ENCODE peak calls at places on chromosomes 4 and X, in ten cellular contexts. B, F, V, A, M, Y, D, G, X and T are unnamed samples.

GRCh38 chr4:88318751-88319350 is 34.5 kb upstream of the PPM1K start:
- DNase-seq in B (no peak), F (peak), V (no peak), A (no peak), M (no peak), Y (no peak), D (no peak), G (no peak), X (no peak), T (no peak)

GRCh38 chrX:10634681-10635161 is 14.3 kb upstream of the MID1 start:
- DNase-seq in B (no peak), F (peak), V (no peak), A (no peak), M (no peak), Y (peak), D (no peak), G (no peak), X (no peak), T (no peak)

GRCh38 chrX:132022115-132022862 is 813 bp upstream of the STK26 start:
- DNase-seq in B (no peak), F (no peak), V (no peak), A (no peak), M (no peak), Y (no peak), D (no peak), G (no peak), X (peak), T (no peak)

GRCh38 chrX:131827935-131828334 is 195.2 kb upstream of the STK26 start:
- DNase-seq in B (no peak), F (no peak), V (no peak), A (no peak), M (no peak), Y (no peak), D (no peak), G (no peak), X (peak), T (no peak)

GRCh38 chr4:168677063-168677462 is 180.2 kb downstream of the PALLD start:
- DNase-seq in B (no peak), F (no peak), V (no peak), A (no peak), M (no peak), Y (no peak), D (no peak), G (no peak), X (no peak), T (no peak)

GRCh38 chr4:56723201-56723605 is 42.1 kb upstream of the HOPX start:
- DNase-seq in B (no peak), F (no peak), V (peak), A (no peak), M (no peak), Y (no peak), D (no peak), G (no peak), X (no peak), T (no peak)

GRCh38 chr4:81631958-81632439 is 160.3 kb upstream of the RASGEF1B start:
- DNase-seq in B (peak), F (peak), V (no peak), A (no peak), M (peak), Y (peak), D (no peak), G (no peak), X (no peak), T (no peak)

GRCh38 chr4:73593631-73594241 is 26.5 kb downstream of the RASSF6 start:
- DNase-seq in B (no peak), F (peak), V (no peak), A (no peak), M (no peak), Y (no peak), D (no peak), G (no peak), X (no peak), T (no peak)

GRCh38 chr4:89137695-89138094 is 26.4 kb downstream of the TIGD2 start:
- DNase-seq in B (no peak), F (no peak), V (no peak), A (no peak), M (no peak), Y (no peak), D (no peak), G (no peak), X (no peak), T (no peak)

GRCh38 chrX:120791013-120791643 is 84.5 kb downstream of the CT47B1 start:
- DNase-seq in B (no peak), F (peak), V (no peak), A (peak), M (no peak), Y (peak), D (peak), G (peak), X (no peak), T (peak)

GRCh38 chrX:2829066-2829430 is 318 bp downstream of the GYG2 start:
- DNase-seq in B (no peak), F (no peak), V (no peak), A (peak), M (no peak), Y (no peak), D (no peak), G (no peak), X (peak), T (no peak)

GRCh38 chr4:145043306-145043705 is 54.7 kb downstream of the ANAPC10 start:
- DNase-seq in B (no peak), F (no peak), V (no peak), A (no peak), M (no peak), Y (no peak), D (no peak), G (no peak), X (no peak), T (no peak)

GRCh38 chrX:71515039-71515398 is 17.9 kb upstream of the OGT start:
- DNase-seq in B (no peak), F (peak), V (no peak), A (no peak), M (no peak), Y (no peak), D (no peak), G (no peak), X (no peak), T (no peak)

GRCh38 chrX:21757960-21758359 is at the start of gene SMPX:
- DNase-seq in B (no peak), F (no peak), V (no peak), A (no peak), M (no peak), Y (no peak), D (no peak), G (no peak), X (no peak), T (no peak)

GRCh38 chr4:3250956-3251690 is 2.2 kb downstream of the MSANTD1 start:
- DNase-seq in B (no peak), F (no peak), V (no peak), A (peak), M (peak), Y (no peak), D (no peak), G (peak), X (no peak), T (peak)

GRCh38 chr4:81982846-81983540 is 390.8 kb downstream of the HNRNPD start:
- DNase-seq in B (no peak), F (no peak), V (no peak), A (no peak), M (no peak), Y (no peak), D (no peak), G (no peak), X (no peak), T (no peak)

GRCh38 chr4:47662975-47663374 is 174.9 kb downstream of the CORIN start:
- DNase-seq in B (no peak), F (no peak), V (peak), A (no peak), M (no peak), Y (no peak), D (no peak), G (no peak), X (no peak), T (no peak)

GRCh38 chrX:96564595-96564994 is 120.0 kb upstream of the DIAPH2 start:
- DNase-seq in B (no peak), F (no peak), V (no peak), A (no peak), M (no peak), Y (no peak), D (no peak), G (no peak), X (no peak), T (no peak)

GRCh38 chrX:45748443-45748842 is 547.8 kb upstream of the DIPK2B start:
- DNase-seq in B (no peak), F (peak), V (no peak), A (no peak), M (no peak), Y (no peak), D (no peak), G (no peak), X (no peak), T (no peak)

GRCh38 chrX:15269618-15270521 is at the start of gene ASB9:
- DNase-seq in B (no peak), F (peak), V (no peak), A (peak), M (peak), Y (peak), D (peak), G (peak), X (peak), T (peak)

GRCh38 chr4:26859762-26860156 is 882 bp upstream of the STIM2 start:
- DNase-seq in B (no peak), F (no peak), V (no peak), A (no peak), M (no peak), Y (no peak), D (no peak), G (no peak), X (no peak), T (no peak)

GRCh38 chrX:10582945-10583344 is 37.4 kb downstream of the MID1 start:
- DNase-seq in B (no peak), F (peak), V (no peak), A (no peak), M (no peak), Y (no peak), D (no peak), G (no peak), X (no peak), T (no peak)

GRCh38 chrX:130770615-130771014 is 132.4 kb downstream of the ENOX2 start:
- DNase-seq in B (no peak), F (peak), V (no peak), A (no peak), M (no peak), Y (peak), D (no peak), G (no peak), X (no peak), T (no peak)

GRCh38 chr4:13983189-13983790 is 355.8 kb upstream of the BOD1L1 start:
- DNase-seq in B (no peak), F (no peak), V (no peak), A (no peak), M (no peak), Y (no peak), D (no peak), G (no peak), X (no peak), T (no peak)

GRCh38 chrX:70134116-70134477 is 850 bp downstream of the IGBP1 start:
- DNase-seq in B (no peak), F (peak), V (no peak), A (peak), M (no peak), Y (no peak), D (no peak), G (no peak), X (no peak), T (no peak)

GRCh38 chr4:6855692-6856297 is 53.8 kb upstream of the TBC1D14 start:
- DNase-seq in B (peak), F (peak), V (no peak), A (no peak), M (no peak), Y (peak), D (peak), G (no peak), X (no peak), T (no peak)

GRCh38 chrX:149540133-149540620 is 635 bp upstream of the EOLA1 start:
- DNase-seq in B (no peak), F (peak), V (peak), A (peak), M (peak), Y (peak), D (peak), G (peak), X (peak), T (peak)

GRCh38 chr4:1082215-1083182 is 30.9 kb downstream of the RNF212 start:
- DNase-seq in B (no peak), F (peak), V (no peak), A (peak), M (peak), Y (peak), D (peak), G (peak), X (no peak), T (peak)

GRCh38 chr4:179750374-179750773 is 2308.1 kb upstream of the AGA start:
- DNase-seq in B (no peak), F (no peak), V (no peak), A (no peak), M (no peak), Y (no peak), D (no peak), G (no peak), X (no peak), T (no peak)

GRCh38 chr4:1200425-1201035 is 28.1 kb upstream of the SPON2 start:
- DNase-seq in B (peak), F (peak), V (no peak), A (peak), M (peak), Y (peak), D (peak), G (peak), X (peak), T (peak)

GRCh38 chrX:151488677-151489076 is 74.8 kb upstream of the PASD1 start:
- DNase-seq in B (no peak), F (no peak), V (no peak), A (no peak), M (no peak), Y (no peak), D (peak), G (no peak), X (peak), T (no peak)

GRCh38 chrX:106897259-106897658 is 5.9 kb downstream of the RIPPLY1 start:
- DNase-seq in B (no peak), F (peak), V (no peak), A (no peak), M (no peak), Y (no peak), D (no peak), G (no peak), X (no peak), T (no peak)

GRCh38 chr4:151835467-151835866 is 74.7 kb upstream of the GATB start:
- DNase-seq in B (no peak), F (no peak), V (no peak), A (no peak), M (no peak), Y (no peak), D (no peak), G (no peak), X (no peak), T (no peak)

GRCh38 chrX:41870719-41871151 is 52.6 kb downstream of the CASK start:
- DNase-seq in B (no peak), F (no peak), V (no peak), A (peak), M (peak), Y (no peak), D (no peak), G (peak), X (no peak), T (no peak)

GRCh38 chr4:78058591-78059523 is 1.7 kb downstream of the FRAS1 start:
- DNase-seq in B (no peak), F (peak), V (no peak), A (peak), M (peak), Y (no peak), D (peak), G (peak), X (peak), T (peak)

GRCh38 chr4:1246901-1247810 is 1.8 kb downstream of the CTBP1 start:
- DNase-seq in B (no peak), F (no peak), V (no peak), A (peak), M (peak), Y (no peak), D (peak), G (peak), X (peak), T (peak)

GRCh38 chr4:117957570-117957969 is 76.7 kb upstream of the NDST3 start:
- DNase-seq in B (no peak), F (no peak), V (no peak), A (no peak), M (no peak), Y (no peak), D (no peak), G (no peak), X (no peak), T (no peak)